ENCODE peak calls at places on chromosomes 3 and 15, in seven cellular contexts. T, N, I, Z, S, L and A are unnamed samples.

GRCh38 chr3:177770821-177771220 is 573.5 kb upstream of the TBL1XR1 start:
- DNase-seq in Z (no peak), S (no peak), N (peak), L (no peak), I (no peak), T (no peak), A (no peak)

GRCh38 chr3:9595877-9596276 is 42.3 kb upstream of the LHFPL4 start:
- DNase-seq in I (no peak), T (no peak), L (no peak), N (no peak), S (no peak), Z (no peak), A (no peak)

GRCh38 chr15:57600197-57600596 is 8.5 kb downstream of the MYZAP start:
- DNase-seq in L (no peak), N (no peak), T (no peak), S (no peak), Z (no peak), I (no peak), A (no peak)

GRCh38 chr3:5389057-5389456 is 201.6 kb downstream of the EDEM1 start:
- DNase-seq in T (no peak), N (peak), I (no peak), Z (no peak), S (no peak), L (no peak), A (no peak)

GRCh38 chr3:35946121-35946856 is 307.0 kb downstream of the ARPP21 start:
- DNase-seq in Z (no peak), I (no peak), S (no peak), N (no peak), T (peak), L (no peak), A (no peak)

GRCh38 chr3:43317461-43318316 is 31.3 kb downstream of the SNRK start:
- DNase-seq in N (no peak), T (peak), I (no peak), S (no peak), Z (no peak), L (no peak), A (no peak)

GRCh38 chr3:152400912-152401311 is 132.2 kb downstream of the MBNL1 start:
- DNase-seq in Z (no peak), L (no peak), I (no peak), S (no peak), T (no peak), N (no peak), A (no peak)

GRCh38 chr3:20023663-20024417 is 11.8 kb upstream of the PP2D1 start:
- DNase-seq in N (no peak), S (no peak), Z (no peak), T (peak), I (peak), L (no peak), A (no peak)

GRCh38 chr3:112857526-112857925 is 10.9 kb upstream of the CD200R1L start:
- DNase-seq in I (no peak), S (no peak), T (no peak), N (no peak), L (no peak), Z (no peak), A (no peak)

GRCh38 chr15:95447486-95447885 is 883.0 kb upstream of the NR2F2 start:
- DNase-seq in Z (no peak), N (no peak), S (no peak), L (no peak), T (peak), I (no peak), A (no peak)

GRCh38 chr3:52779411-52780297 is 2.3 kb downstream of the ITIH1 start:
- DNase-seq in S (no peak), I (no peak), N (no peak), L (no peak), Z (no peak), T (no peak), A (peak)

GRCh38 chr3:180947761-180948390 is 35.4 kb downstream of the FXR1 start:
- DNase-seq in S (no peak), N (no peak), L (no peak), I (no peak), Z (no peak), T (no peak), A (peak)

GRCh38 chr3:46692566-46692983 is 904 bp downstream of the ALS2CL start:
- DNase-seq in L (no peak), Z (peak), S (no peak), I (no peak), T (peak), N (peak), A (no peak)

GRCh38 chr15:70121656-70122297 is 24.1 kb upstream of the TLE3 start:
- DNase-seq in Z (no peak), S (no peak), T (no peak), L (no peak), I (no peak), N (no peak), A (no peak)

GRCh38 chr15:94523873-94524272 is 292.5 kb downstream of the MCTP2 start:
- DNase-seq in S (no peak), N (no peak), L (no peak), I (no peak), Z (no peak), T (peak), A (no peak)

GRCh38 chr15:101008158-101009139 is 89.3 kb downstream of the LRRK1 start:
- DNase-seq in L (peak), S (peak), N (peak), Z (peak), T (peak), I (peak), A (peak)

GRCh38 chr3:144324061-144324460 is 352.4 kb downstream of the DIPK2A start:
- DNase-seq in N (peak), Z (no peak), L (no peak), T (no peak), S (no peak), I (no peak), A (no peak)

GRCh38 chr15:66963710-66964109 is 101.7 kb upstream of the SMAD3 start:
- DNase-seq in L (no peak), S (no peak), N (no peak), T (no peak), I (no peak), Z (no peak), A (no peak)

GRCh38 chr3:134378384-134378783 is 4.1 kb upstream of the AMOTL2 start:
- DNase-seq in T (peak), L (no peak), N (no peak), Z (peak), I (peak), S (no peak), A (peak)

GRCh38 chr3:71309342-71309741 is 274.2 kb downstream of the FOXP1 start:
- DNase-seq in I (no peak), N (no peak), S (no peak), Z (no peak), T (no peak), L (no peak), A (no peak)

GRCh38 chr3:4834403-4834866 is 144.8 kb upstream of the BHLHE40 start:
- DNase-seq in T (peak), L (no peak), I (no peak), N (no peak), Z (no peak), S (peak), A (peak)

GRCh38 chr3:179021119-179021903 is 50.3 kb downstream of the ZMAT3 start:
- DNase-seq in I (no peak), L (no peak), N (no peak), Z (no peak), T (no peak), S (no peak), A (no peak)

GRCh38 chr15:63833246-63833696 is 477 bp downstream of the HERC1 start:
- DNase-seq in I (no peak), L (no peak), N (peak), Z (peak), T (peak), S (peak), A (peak)

GRCh38 chr3:47613723-47614122 is 35.1 kb upstream of the CSPG5 start:
- DNase-seq in L (no peak), I (no peak), Z (no peak), N (no peak), S (no peak), T (peak), A (no peak)

GRCh38 chr3:123799544-123800351 is 84.4 kb downstream of the MYLK start:
- DNase-seq in T (peak), N (peak), S (no peak), Z (no peak), I (no peak), L (no peak), A (no peak)

GRCh38 chr15:56817266-56817665 is 84.0 kb upstream of the ZNF280D start:
- DNase-seq in T (peak), N (no peak), S (no peak), I (no peak), L (no peak), Z (no peak), A (no peak)

GRCh38 chr3:36941658-36942057 is 3.2 kb downstream of the TRANK1 start:
- DNase-seq in I (no peak), S (no peak), T (no peak), Z (peak), L (no peak), N (no peak), A (no peak)

GRCh38 chr3:46883252-46884185 is 6.0 kb downstream of the PTH1R start:
- DNase-seq in S (no peak), Z (peak), L (no peak), I (no peak), N (no peak), T (peak), A (peak)